ENCODE peak calls at places on chromosome 12, in seven cellular contexts. A, L, F, P, E, Q and Z are unnamed samples.

GRCh38 chr12:53070901-53071492 is 8.2 kb downstream of the SPRYD3 start:
- DNase-seq in A (no peak), L (no peak), F (peak), P (no peak), E (no peak), Q (no peak), Z (no peak)

GRCh38 chr12:124921200-124922008 is 7.0 kb upstream of the UBC start:
- DNase-seq in A (no peak), L (peak), F (peak), P (no peak), E (peak), Q (no peak), Z (peak)

GRCh38 chr12:72077111-72077820 is 138.6 kb downstream of the TPH2 start:
- DNase-seq in A (no peak), L (no peak), F (no peak), P (no peak), E (no peak), Q (no peak), Z (no peak)

GRCh38 chr12:65470261-65470660 is 191.8 kb downstream of the MSRB3 start:
- DNase-seq in A (no peak), L (no peak), F (no peak), P (no peak), E (no peak), Q (no peak), Z (no peak)

GRCh38 chr12:92943482-92944250 is 14.6 kb upstream of the EEA1 start:
- DNase-seq in A (no peak), L (no peak), F (no peak), P (no peak), E (no peak), Q (no peak), Z (no peak)

GRCh38 chr12:9711664-9712063 is 21.2 kb downstream of the CLECL1 start:
- DNase-seq in A (no peak), L (no peak), F (peak), P (no peak), E (no peak), Q (no peak), Z (no peak)

GRCh38 chr12:122669397-122670070 is 33.6 kb downstream of the HCAR2 start:
- DNase-seq in A (no peak), L (no peak), F (no peak), P (no peak), E (no peak), Q (no peak), Z (no peak)

GRCh38 chr12:69701821-69702220 is 2.7 kb upstream of the BEST3 start:
- DNase-seq in A (peak), L (no peak), F (no peak), P (no peak), E (no peak), Q (no peak), Z (no peak)

GRCh38 chr12:16531623-16532022 is 74.3 kb downstream of the LMO3 start:
- DNase-seq in A (no peak), L (no peak), F (peak), P (no peak), E (no peak), Q (no peak), Z (no peak)

GRCh38 chr12:93571854-93572711 is at the start of gene SOCS2:
- DNase-seq in A (peak), L (peak), F (peak), P (peak), E (peak), Q (no peak), Z (peak)

GRCh38 chr12:108955225-108955835 is 65.5 kb downstream of the SVOP start:
- DNase-seq in A (no peak), L (no peak), F (peak), P (no peak), E (no peak), Q (no peak), Z (peak)

GRCh38 chr12:102120886-102121285 is 903 bp downstream of the PARPBP start:
- DNase-seq in A (no peak), L (no peak), F (no peak), P (no peak), E (peak), Q (no peak), Z (no peak)

GRCh38 chr12:117362391-117362790 is 965 bp upstream of the NOS1 start:
- DNase-seq in A (no peak), L (no peak), F (no peak), P (no peak), E (no peak), Q (no peak), Z (no peak)

GRCh38 chr12:118358607-118359540 is 13.8 kb downstream of the TAOK3 start:
- DNase-seq in A (no peak), L (no peak), F (no peak), P (no peak), E (no peak), Q (no peak), Z (no peak)

GRCh38 chr12:110776410-110776809 is 33.7 kb upstream of the PPP1CC start:
- DNase-seq in A (no peak), L (no peak), F (no peak), P (no peak), E (peak), Q (no peak), Z (no peak)

GRCh38 chr12:50862316-50862715 is 19.6 kb downstream of the TMPRSS12 start:
- DNase-seq in A (no peak), L (no peak), F (no peak), P (no peak), E (no peak), Q (peak), Z (no peak)

GRCh38 chr12:94832780-94833760 is 170.4 kb downstream of the NDUFA12 start:
- DNase-seq in A (no peak), L (peak), F (peak), P (no peak), E (no peak), Q (no peak), Z (peak)

GRCh38 chr12:62715086-62715786 is 219.7 kb downstream of the PPM1H start:
- DNase-seq in A (peak), L (no peak), F (no peak), P (no peak), E (no peak), Q (no peak), Z (peak)

GRCh38 chr12:130214686-130215370 is 52.6 kb downstream of the FZD10 start:
- DNase-seq in A (no peak), L (no peak), F (no peak), P (no peak), E (no peak), Q (no peak), Z (no peak)

GRCh38 chr12:19507823-19508222 is 68.5 kb downstream of the AEBP2 start:
- DNase-seq in A (no peak), L (no peak), F (no peak), P (no peak), E (no peak), Q (no peak), Z (no peak)

GRCh38 chr12:57894577-57895292 is 46.6 kb upstream of the ATP23 start:
- DNase-seq in A (no peak), L (no peak), F (no peak), P (no peak), E (no peak), Q (no peak), Z (no peak)

GRCh38 chr12:57772429-57773322 is at the start of gene EEF1AKMT3:
- DNase-seq in A (peak), L (no peak), F (peak), P (peak), E (peak), Q (no peak), Z (peak)

GRCh38 chr12:51730745-51731144 is 117.8 kb downstream of the FIGNL2 start:
- DNase-seq in A (no peak), L (no peak), F (no peak), P (no peak), E (no peak), Q (no peak), Z (no peak)

GRCh38 chr12:20596036-20596435 is 99.1 kb upstream of the SLCO1C1 start:
- DNase-seq in A (no peak), L (no peak), F (no peak), P (no peak), E (no peak), Q (no peak), Z (no peak)

GRCh38 chr12:77251799-77252198 is 186.4 kb upstream of the E2F7 start:
- DNase-seq in A (no peak), L (no peak), F (no peak), P (no peak), E (no peak), Q (no peak), Z (no peak)

GRCh38 chr12:66296171-66296683 is 6.1 kb upstream of the HELB start:
- DNase-seq in A (no peak), L (no peak), F (no peak), P (no peak), E (no peak), Q (no peak), Z (no peak)

GRCh38 chr12:56719056-56719455 is 6.0 kb downstream of the NACA start:
- DNase-seq in A (no peak), L (no peak), F (no peak), P (no peak), E (no peak), Q (no peak), Z (no peak)

GRCh38 chr12:4293942-4294505 is 20.5 kb downstream of the CCND2 start:
- DNase-seq in A (no peak), L (no peak), F (no peak), P (no peak), E (no peak), Q (no peak), Z (no peak)

GRCh38 chr12:41073633-41074576 is 114.2 kb upstream of the PDZRN4 start:
- DNase-seq in A (no peak), L (no peak), F (no peak), P (no peak), E (no peak), Q (no peak), Z (no peak)

GRCh38 chr12:94560416-94561221 is 89.7 kb downstream of the TMCC3 start:
- DNase-seq in A (peak), L (peak), F (no peak), P (no peak), E (peak), Q (no peak), Z (no peak)

GRCh38 chr12:115396567-115396966 is 712.6 kb upstream of the TBX3 start:
- DNase-seq in A (no peak), L (no peak), F (no peak), P (no peak), E (no peak), Q (no peak), Z (no peak)

GRCh38 chr12:116406529-116406928 is 129.0 kb upstream of the MED13L start:
- DNase-seq in A (no peak), L (peak), F (peak), P (no peak), E (peak), Q (no peak), Z (peak)

GRCh38 chr12:47797432-47797831 is 22.3 kb downstream of the HDAC7 start:
- DNase-seq in A (peak), L (peak), F (peak), P (no peak), E (no peak), Q (no peak), Z (peak)
- TF ChIP-seq CTCF in A (peak), L (peak), F (peak), P (peak), E (no peak), Q (no peak), Z (peak)

GRCh38 chr12:128612150-128612850 is 211.5 kb downstream of the SLC15A4 start:
- DNase-seq in A (no peak), L (no peak), F (no peak), P (no peak), E (no peak), Q (no peak), Z (no peak)

GRCh38 chr12:128609861-128610260 is 213.9 kb downstream of the SLC15A4 start:
- DNase-seq in A (no peak), L (peak), F (peak), P (peak), E (no peak), Q (no peak), Z (peak)

GRCh38 chr12:128619263-128619662 is 204.5 kb downstream of the SLC15A4 start:
- DNase-seq in A (no peak), L (no peak), F (no peak), P (no peak), E (no peak), Q (no peak), Z (no peak)

GRCh38 chr12:128617304-128617833 is 206.4 kb downstream of the SLC15A4 start:
- DNase-seq in A (no peak), L (no peak), F (no peak), P (no peak), E (no peak), Q (no peak), Z (no peak)

DNA sequence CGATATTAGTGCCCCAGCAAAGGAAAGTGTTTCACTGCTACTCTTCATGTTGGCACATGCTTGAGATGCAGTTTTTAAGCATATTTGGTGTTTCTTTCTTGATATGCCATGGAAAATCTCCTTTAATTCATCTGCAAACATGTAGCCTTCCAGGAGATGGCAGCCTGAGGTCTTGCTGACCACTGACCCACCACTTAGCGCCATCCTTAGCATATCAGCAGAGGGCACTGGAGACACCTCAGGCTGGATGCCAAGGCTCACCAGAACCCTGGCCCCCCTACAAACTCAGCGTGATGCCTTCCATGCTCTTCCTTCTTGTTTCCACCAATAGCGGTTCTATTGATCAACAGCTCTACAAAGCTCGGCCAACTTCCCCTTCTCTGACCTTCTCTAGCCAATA is 209.9 kb downstream of the SLC15A4 start:
- DNase-seq in A (no peak), L (no peak), F (no peak), P (no peak), E (no peak), Q (no peak), Z (no peak)
- TF ChIP-seq CTCF in A (peak), L (peak), F (no peak), P (peak), E (no peak), Q (no peak), Z (no peak)

GRCh38 chr12:2811791-2812190 is 677 bp upstream of the ITFG2 start:
- DNase-seq in A (no peak), L (no peak), F (no peak), P (no peak), E (no peak), Q (no peak), Z (no peak)

GRCh38 chr12:2813214-2813554 is 716 bp downstream of the ITFG2 start:
- DNase-seq in A (no peak), L (no peak), F (peak), P (no peak), E (no peak), Q (no peak), Z (no peak)

GRCh38 chr12:2813573-2814185 is 1.2 kb downstream of the ITFG2 start:
- DNase-seq in A (no peak), L (no peak), F (peak), P (no peak), E (peak), Q (no peak), Z (peak)

GRCh38 chr12:2806700-2807099 is 5.8 kb upstream of the ITFG2 start:
- DNase-seq in A (no peak), L (no peak), F (no peak), P (no peak), E (no peak), Q (no peak), Z (no peak)

GRCh38 chr12:2812290-2813213 is at the start of gene ITFG2:
- DNase-seq in A (peak), L (peak), F (peak), P (peak), E (peak), Q (peak), Z (peak)
- TF ChIP-seq CTCF in A (peak), L (no peak), F (no peak), P (no peak), E (no peak), Q (no peak), Z (no peak)

DNA sequence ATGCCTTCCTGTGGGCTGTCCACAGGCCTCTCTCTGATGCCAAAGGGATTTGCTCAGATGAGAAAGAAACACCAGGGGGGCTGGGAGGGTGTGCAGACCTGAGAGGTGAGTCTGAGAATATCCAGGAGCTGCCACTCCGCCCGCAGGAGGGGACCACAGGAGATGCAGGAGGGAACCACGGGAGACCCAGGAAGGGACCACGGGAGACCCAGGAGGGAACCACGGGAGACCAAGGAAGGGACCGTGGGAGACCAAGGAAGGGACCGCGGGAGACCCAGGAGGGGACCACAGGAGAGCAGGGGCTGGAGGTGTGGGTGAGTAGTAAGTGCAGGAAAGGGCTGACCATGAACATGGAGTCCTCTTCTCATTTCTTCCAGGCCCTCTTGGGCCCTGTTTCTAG is 74.6 kb upstream of the SFSWAP start:
- DNase-seq in A (no peak), L (no peak), F (no peak), P (no peak), E (no peak), Q (no peak), Z (no peak)
- TF ChIP-seq CTCF in A (no peak), L (no peak), F (no peak), P (no peak), E (no peak), Q (no peak), Z (no peak)